ENCODE peak calls at places on chromosomes 4 and X, in eight cellular contexts. Q is lower leg skin, C is mammary epithelial cell, J is A549, I is kidney, F is endothelial cell, U is Calu3, R is mesothelial cell of epicardium. O is an unnamed sample.

GRCh38 chrX:11349020-11349419 is 55.8 kb downstream of the AMELX start:
- DNase-seq in I (no peak), F (no peak), C (no peak), U (no peak), Q (no peak), R (no peak), J (no peak), O (no peak)

GRCh38 chrX:826026-826425 is 195.4 kb downstream of the SHOX start:
- DNase-seq in J (no peak), R (peak), Q (no peak), F (no peak), U (no peak), C (no peak), I (no peak), O (no peak)

GRCh38 chr4:74805601-74806000 is 11.3 kb upstream of the BTC start:
- DNase-seq in J (peak), I (no peak), F (no peak), C (peak), R (no peak), Q (no peak), U (peak), O (no peak)

GRCh38 chrX:111349098-111349497 is 62.9 kb downstream of the DCX start:
- DNase-seq in Q (no peak), I (no peak), J (no peak), F (no peak), C (no peak), U (no peak), R (no peak), O (no peak)

GRCh38 chr4:164949448-164950118 is 27.9 kb downstream of the TRIM61 start:
- DNase-seq in U (no peak), Q (no peak), R (no peak), I (no peak), F (peak), C (peak), J (no peak), O (no peak)

GRCh38 chrX:26851981-26852380 is 611.2 kb downstream of the PPP4R3C start:
- DNase-seq in I (no peak), Q (no peak), C (peak), R (no peak), J (no peak), F (no peak), U (peak), O (no peak)

GRCh38 chr4:8356856-8357255 is 83.7 kb downstream of the ACOX3 start:
- DNase-seq in F (no peak), R (no peak), Q (no peak), C (no peak), I (peak), U (no peak), J (no peak), O (no peak)

GRCh38 chrX:153411255-153411987 is at the start of gene ZFP92:
- DNase-seq in C (no peak), F (no peak), I (no peak), R (no peak), U (no peak), J (no peak), Q (no peak), O (no peak)

GRCh38 chrX:54427837-54428424 is 12.3 kb upstream of the TSR2 start:
- DNase-seq in J (no peak), R (no peak), Q (no peak), I (no peak), F (no peak), U (no peak), C (no peak), O (no peak)

GRCh38 chr4:113394730-113395530 is 345.5 kb downstream of the ANK2 start:
- DNase-seq in J (peak), U (peak), R (peak), I (no peak), F (peak), Q (no peak), C (peak), O (peak)

GRCh38 chr4:4677825-4678522 is 136.1 kb upstream of the STX18 start:
- DNase-seq in I (no peak), R (no peak), C (no peak), Q (no peak), U (no peak), J (peak), F (peak), O (peak)

GRCh38 chr4:185880571-185880970 is 68.6 kb upstream of the SORBS2 start:
- DNase-seq in R (no peak), C (no peak), I (no peak), F (no peak), U (no peak), Q (no peak), J (peak), O (no peak)

GRCh38 chr4:10492486-10492885 is 35.3 kb upstream of the ZNF518B start:
- DNase-seq in F (no peak), U (no peak), I (no peak), J (no peak), Q (no peak), R (no peak), C (no peak), O (no peak)

GRCh38 chr4:139534287-139534950 is 21.6 kb downstream of the SETD7 start:
- DNase-seq in U (no peak), Q (no peak), C (no peak), J (no peak), R (no peak), F (no peak), I (no peak), O (no peak)

GRCh38 chr4:121951570-121952110 is at the start of gene TRPC3:
- DNase-seq in I (peak), F (peak), Q (no peak), C (peak), J (no peak), R (peak), U (no peak), O (peak)

GRCh38 chrX:19805054-19805690 is 82.2 kb downstream of the SH3KBP1 start:
- DNase-seq in Q (no peak), U (no peak), C (no peak), R (no peak), I (no peak), J (no peak), F (no peak), O (no peak)

GRCh38 chr4:16199132-16199531 is 27.1 kb downstream of the TAPT1 start:
- DNase-seq in I (no peak), J (peak), R (no peak), Q (no peak), U (no peak), C (no peak), F (no peak), O (no peak)
- TF ChIP-seq CTCF in I (peak), J (peak), R (no peak), Q (no peak), U (no peak), C (peak), F (peak), O (peak)

GRCh38 chr4:126583509-126583908 is 1049.2 kb upstream of the INTU start:
- DNase-seq in R (no peak), U (no peak), I (no peak), C (peak), Q (no peak), J (peak), F (peak), O (no peak)
- TF ChIP-seq CTCF in R (no peak), U (no peak), I (no peak), C (peak), Q (no peak), J (no peak), F (peak), O (peak)

DNA sequence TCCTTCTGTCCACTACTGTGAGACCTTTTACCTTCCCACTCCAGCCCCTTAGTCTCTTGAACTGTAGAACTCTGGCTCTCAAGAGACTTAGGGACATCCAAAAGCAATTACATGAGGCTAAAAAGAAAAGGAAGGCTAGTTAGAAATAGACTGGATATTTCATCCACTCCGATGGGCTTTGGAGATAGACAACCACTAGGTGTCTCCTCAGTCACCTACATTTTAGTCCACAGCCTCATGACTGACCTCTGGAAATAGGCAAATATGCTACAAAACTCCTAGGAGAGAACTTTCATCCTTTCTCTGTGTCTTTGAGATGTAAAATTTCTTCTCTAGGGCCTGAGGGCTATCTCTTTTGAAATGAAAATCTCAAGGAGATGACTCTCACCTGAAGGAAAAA is 45.1 kb upstream of the LAMP2 start:
- DNase-seq in I (no peak), R (no peak), Q (no peak), C (peak), U (peak), J (peak), F (peak), O (no peak)
- TF ChIP-seq CTCF in I (peak), R (no peak), Q (no peak), C (peak), U (peak), J (peak), F (no peak), O (peak)

GRCh38 chr4:188143731-188144130 is 4.5 kb downstream of the TRIML1 start:
- DNase-seq in Q (peak), J (no peak), I (no peak), U (no peak), C (peak), F (no peak), R (peak), O (no peak)

GRCh38 chr4:188138227-188138626 is 1.0 kb upstream of the TRIML1 start:
- DNase-seq in Q (peak), F (no peak), C (no peak), I (no peak), R (no peak), U (no peak), J (no peak), O (no peak)

GRCh38 chr4:188145626-188146025 is 6.4 kb downstream of the TRIML1 start:
- DNase-seq in I (no peak), F (no peak), Q (peak), C (peak), R (no peak), J (no peak), U (no peak), O (no peak)

GRCh38 chr4:188139141-188139540 is at the start of gene TRIML1:
- DNase-seq in C (no peak), F (no peak), U (no peak), R (no peak), J (no peak), Q (peak), I (no peak), O (no peak)

DNA sequence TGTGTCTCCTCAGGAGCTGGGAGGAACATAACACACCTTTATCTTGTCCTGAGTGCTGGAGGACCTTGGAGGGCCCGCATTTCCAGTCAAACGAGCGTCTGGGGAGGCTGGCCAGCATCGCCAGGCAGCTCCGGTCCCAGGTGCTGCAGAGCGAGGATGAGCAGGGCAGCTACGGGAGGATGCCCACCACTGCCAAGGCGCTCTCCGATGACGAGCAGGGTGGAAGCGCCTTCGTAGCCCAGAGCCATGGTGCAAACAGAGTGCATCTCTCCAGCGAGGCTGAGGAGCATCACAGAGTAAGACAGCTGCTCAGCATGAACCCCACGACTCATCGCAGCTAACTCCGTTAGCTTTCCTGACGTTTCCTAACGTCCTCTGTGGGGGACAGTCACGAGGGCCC is 430 bp downstream of the TRIML1 start:
- DNase-seq in U (no peak), R (no peak), I (no peak), Q (peak), C (no peak), F (no peak), J (no peak), O (no peak)
- TF ChIP-seq CTCF in U (no peak), R (no peak), I (no peak), Q (no peak), C (no peak), F (no peak), J (no peak), O (no peak)

GRCh38 chr4:157172011-157172410 is 48.5 kb upstream of the GRIA2 start:
- DNase-seq in J (peak), U (no peak), C (no peak), R (no peak), F (no peak), Q (no peak), I (no peak), O (no peak)
- TF ChIP-seq CTCF in J (peak), U (no peak), C (peak), R (no peak), F (no peak), Q (no peak), I (no peak), O (no peak)

DNA sequence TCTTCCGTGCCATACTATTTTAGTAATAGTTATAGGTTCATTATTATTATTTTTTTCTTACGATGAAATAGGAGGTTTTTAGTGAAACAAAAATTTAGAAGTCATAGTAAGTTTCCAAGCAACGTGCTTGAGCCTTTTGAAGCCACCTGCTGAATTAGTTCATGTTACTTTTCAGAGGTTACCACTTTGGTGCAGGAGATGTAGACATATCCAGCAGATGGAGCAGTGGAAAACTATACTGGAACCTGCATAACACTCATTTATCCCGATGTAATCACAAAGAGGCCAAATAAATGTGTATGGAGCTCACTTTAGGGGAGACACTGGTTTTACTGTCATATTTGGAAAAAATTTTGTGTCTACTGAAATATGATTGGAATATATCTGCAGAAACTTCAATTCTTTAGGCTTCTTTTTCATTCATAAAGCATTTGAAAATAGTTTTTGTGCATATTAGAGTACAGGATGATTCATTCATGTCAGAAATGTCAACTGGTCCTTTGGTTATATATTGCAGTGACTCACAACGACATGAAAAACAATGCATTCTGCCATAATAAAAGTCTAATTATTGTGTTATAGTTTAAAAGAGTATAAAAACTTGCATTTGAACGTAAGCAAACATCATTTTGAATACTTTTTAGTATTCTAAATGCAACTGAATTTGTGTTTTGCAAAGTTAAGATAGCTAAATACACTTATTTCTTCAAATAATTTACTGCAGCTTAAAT is 2182.9 kb upstream of the TENM3 start:
- DNase-seq in I (no peak), J (peak), Q (no peak), F (no peak), C (no peak), R (no peak), U (no peak), O (no peak)
- TF ChIP-seq CTCF in I (no peak), J (peak), Q (no peak), F (no peak), C (peak), R (no peak), U (no peak), O (peak)

DNA sequence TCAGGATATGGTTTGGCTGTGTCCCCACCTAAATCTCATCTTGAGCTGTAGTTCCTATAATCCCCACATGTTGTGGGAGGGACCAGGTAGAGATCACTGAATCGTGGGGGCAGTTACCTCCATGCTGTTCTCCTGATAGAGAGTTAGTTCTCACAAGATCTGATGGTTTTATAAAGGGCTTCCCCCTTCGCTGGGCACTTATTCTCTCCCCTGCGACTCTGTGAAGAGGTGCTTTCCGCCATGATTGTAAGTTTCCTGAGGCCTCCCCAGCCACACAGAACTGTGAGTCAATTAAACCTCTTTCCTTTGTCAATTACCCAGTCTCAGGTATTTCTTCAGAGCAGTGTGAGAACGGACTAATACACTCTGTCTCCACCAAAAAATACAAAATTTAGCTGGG is 291.9 kb downstream of the BCOR start:
- DNase-seq in R (no peak), J (no peak), Q (no peak), F (no peak), C (no peak), I (no peak), U (no peak), O (no peak)
- TF ChIP-seq CTCF in R (no peak), J (no peak), Q (no peak), F (no peak), C (no peak), I (no peak), U (no peak), O (no peak)

DNA sequence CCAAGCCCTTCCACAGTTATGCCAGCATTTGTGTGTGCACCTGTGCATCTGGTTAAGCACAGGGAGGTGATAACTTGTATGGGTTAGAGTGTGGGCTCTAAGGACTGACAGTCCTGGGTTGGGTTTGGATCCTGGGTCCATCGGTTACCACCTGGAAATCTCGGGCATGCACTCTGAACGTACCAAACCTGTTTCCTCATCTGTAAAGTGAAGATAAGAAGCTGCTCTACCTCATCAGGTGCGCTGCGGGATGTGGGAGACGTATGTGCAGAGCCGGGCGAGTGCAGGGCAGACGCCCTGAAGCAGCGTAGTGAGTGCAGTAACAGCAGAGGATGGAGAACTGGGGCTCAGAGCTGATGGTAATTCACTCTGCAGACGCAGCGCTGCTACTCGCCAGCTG is 64.3 kb downstream of the HADH start:
- DNase-seq in J (no peak), R (no peak), U (no peak), I (no peak), C (no peak), Q (no peak), F (no peak), O (no peak)
- TF ChIP-seq CTCF in J (no peak), R (no peak), U (no peak), I (no peak), C (no peak), Q (no peak), F (no peak), O (no peak)

GRCh38 chr4:6387946-6388345 is 84.5 kb downstream of the PPP2R2C start:
- DNase-seq in F (no peak), J (no peak), I (peak), R (no peak), U (no peak), C (no peak), Q (no peak), O (no peak)
- TF ChIP-seq CTCF in F (no peak), J (no peak), I (no peak), R (no peak), U (no peak), C (no peak), Q (no peak), O (no peak)

O was measured in neural crest cell.